ENCODE peak calls at places on chromosome 12, in four cellular contexts. Q is neuronal stem cell; M is activated naive CD4-positive, alpha-beta T cell; N is stimulated activated CD8-positive, alpha-beta memory T cell treated with anti-CD3 and anti-CD28 coated beads, Interleukin-7, amount 100 ng/mL, for 1 hour. G is an unnamed sample.
A peak's percentile ranks its signal among the peaks of the same experiment; 100 is the strongest.

GRCh38 chr12:19095869-19096480 is 33.6 kb upstream of the PLEKHA5 start:
- DNase-seq in Q (no peak), N (no peak), M (no peak), G (no peak)

GRCh38 chr12:51482808-51483532 is 58.3 kb downstream of the SLC4A8 start:
- DNase-seq in M (peak; percentile 6), N (no peak), Q (no peak), G (no peak)

GRCh38 chr12:52521581-52522266 is 1.5 kb upstream of the KRT5 start:
- DNase-seq in M (no peak), N (no peak), Q (no peak), G (no peak)

GRCh38 chr12:104219908-104220404 is 4.4 kb downstream of the TXNRD1 start:
- DNase-seq in N (peak; percentile 9), Q (no peak), M (no peak), G (peak; percentile 55)

GRCh38 chr12:131841547-131841946 is 13.4 kb downstream of the MMP17 start:
- DNase-seq in M (no peak), Q (no peak), N (no peak), G (no peak)

GRCh38 chr12:58148976-58149375 is 207.6 kb downstream of the ATP23 start:
- DNase-seq in M (no peak), Q (no peak), N (no peak), G (no peak)

GRCh38 chr12:128969480-128970055 is 116.3 kb downstream of the GLT1D1 start:
- DNase-seq in M (no peak), N (no peak), Q (peak; percentile 35), G (peak; percentile 2)

GRCh38 chr12:122819209-122819805 is 15.9 kb upstream of the HIP1R start:
- DNase-seq in Q (no peak), M (no peak), N (no peak), G (no peak)

GRCh38 chr12:91127751-91128150 is 16.5 kb upstream of the LUM start:
- DNase-seq in N (no peak), Q (no peak), M (no peak), G (no peak)

GRCh38 chr12:119153477-119154434 is 25.0 kb upstream of the HSPB8 start:
- DNase-seq in M (no peak), Q (peak; percentile 87), N (no peak), G (peak; percentile 72)

GRCh38 chr12:56119361-56119796 is 1.3 kb downstream of the ZC3H10 start:
- DNase-seq in M (peak; percentile 17), N (no peak), Q (peak; percentile 72), G (peak; percentile 90)

GRCh38 chr12:68784015-68784414 is 24.0 kb upstream of the MDM2 start:
- DNase-seq in N (no peak), Q (no peak), M (no peak), G (no peak)

GRCh38 chr12:3231399-3231876 is 154.3 kb downstream of the TSPAN9 start:
- DNase-seq in M (no peak), N (no peak), Q (peak; percentile 48), G (no peak)

GRCh38 chr12:26318661-26319068 is 123.3 kb downstream of the SSPN start:
- DNase-seq in N (no peak), M (no peak), Q (no peak), G (no peak)